ENCODE peak calls at places on chromosomes 4 and X, in five cellular contexts. E is mesenchymal stem cell, W is testis, M is IMR-90, S is fibroblast of lung. P is an unnamed sample. For H3K36me3, the result is how much of the 10 kb centered on the place peaks cover.

GRCh38 chr4:143441678-143442077 is 71.8 kb upstream of the SMARCA5 start:
- DNase-seq in E (no peak), W (no peak), M (no peak), S (peak), P (no peak)

GRCh38 chrX:139267858-139268257 is 262.7 kb upstream of the F9 start:
- DNase-seq in E (no peak), W (no peak), M (no peak), S (no peak), P (no peak)

GRCh38 chr4:159240690-159241089 is 137.8 kb downstream of the RAPGEF2 start:
- DNase-seq in E (peak), W (no peak), M (peak), S (peak), P (no peak)

GRCh38 chrX:13791559-13791958 is 25.3 kb downstream of the GPM6B start:
- DNase-seq in E (no peak), W (peak), M (no peak), S (no peak), P (no peak)

GRCh38 chrX:100649550-100650356 is 5.8 kb downstream of the SRPX2 start:
- DNase-seq in E (peak), W (peak), M (peak), S (peak), P (peak)

GRCh38 chrX:96883608-96884007 is at the start of gene RPA4:
- DNase-seq in E (no peak), W (no peak), M (no peak), S (no peak), P (no peak)

GRCh38 chr4:21858971-21859370 is 89.6 kb downstream of the KCNIP4 start:
- DNase-seq in E (peak), W (no peak), M (peak), S (peak), P (no peak)

GRCh38 chr4:15333692-15334633 is 93.9 kb upstream of the C1QTNF7 start:
- DNase-seq in E (no peak), W (no peak), M (no peak), S (no peak), P (no peak)

GRCh38 chr4:157992038-157992706 is 180.7 kb downstream of the GASK1B start:
- DNase-seq in E (peak), W (peak), M (peak), S (peak), P (peak)

GRCh38 chr4:185424905-185425599 is 712 bp downstream of the UFSP2 start:
- DNase-seq in E (peak), W (no peak), M (peak), S (peak), P (peak)

GRCh38 chr4:39495446-39496208 is 31.6 kb downstream of the UGDH start:
- DNase-seq in E (no peak), W (no peak), M (peak), S (no peak), P (peak)

GRCh38 chr4:75494563-75494962 is 19.6 kb downstream of the RCHY1 start:
- DNase-seq in E (peak), W (no peak), M (peak), S (peak), P (peak)

GRCh38 chrX:154380153-154380552 is 1.1 kb downstream of the EMD start:
- DNase-seq in E (peak), W (no peak), M (peak), S (no peak), P (no peak)

GRCh38 chr4:123661080-123661737 is 264.6 kb downstream of the SPRY1 start:
- DNase-seq in E (peak), W (no peak), M (peak), S (peak), P (peak)

GRCh38 chr4:55609393-55609821 is 17.4 kb upstream of the PDCL2 start:
- DNase-seq in E (no peak), W (no peak), M (peak), S (peak), P (peak)

GRCh38 chr4:156190606-156191005 is 236.9 kb upstream of the CTSO start:
- DNase-seq in E (peak), W (no peak), M (peak), S (peak), P (peak)

GRCh38 chr4:23736466-23736865 is 153.4 kb downstream of the PPARGC1A start:
- DNase-seq in E (no peak), W (no peak), M (no peak), S (no peak), P (no peak)

GRCh38 chr4:132124624-132124974 is 1024.5 kb upstream of the PCDH10 start:
- DNase-seq in E (no peak), W (no peak), M (no peak), S (no peak), P (no peak)

GRCh38 chr4:182494103-182494502 is 250.9 kb downstream of the TENM3 start:
- DNase-seq in E (no peak), W (no peak), M (no peak), S (no peak), P (no peak)

GRCh38 chrX:17706676-17707075 is 30.6 kb upstream of the SCML1 start:
- DNase-seq in E (peak), W (no peak), M (peak), S (peak), P (peak)

GRCh38 chr4:118282692-118283091 is 70.1 kb downstream of the PRSS12 start:
- DNase-seq in E (no peak), W (no peak), M (peak), S (peak), P (peak)

GRCh38 chrX:13697976-13698375 is 9.0 kb downstream of the RAB9A start:
- DNase-seq in E (no peak), W (no peak), M (no peak), S (no peak), P (no peak)

GRCh38 chrX:41302293-41302868 is 31.6 kb upstream of the DDX3X start:
- DNase-seq in E (peak), W (no peak), M (no peak), S (no peak), P (peak)

GRCh38 chrX:9188117-9188516 is 154.2 kb upstream of the FAM9B start:
- DNase-seq in E (no peak), W (no peak), M (no peak), S (no peak), P (no peak)

GRCh38 chr4:99818661-99819060 is 2.0 kb downstream of the DAPP1 start:
- DNase-seq in E (no peak), W (no peak), M (no peak), S (no peak), P (no peak)

GRCh38 chr4:13907255-13907751 is 279.8 kb upstream of the BOD1L1 start:
- DNase-seq in E (peak), W (no peak), M (peak), S (peak), P (peak)

GRCh38 chrX:21766101-21766500 is 8.2 kb upstream of the SMPX start:
- DNase-seq in E (no peak), W (no peak), M (no peak), S (no peak), P (peak)

GRCh38 chr4:23297327-23297726 is 592.5 kb downstream of the PPARGC1A start:
- DNase-seq in E (no peak), W (no peak), M (no peak), S (no peak), P (no peak)

GRCh38 chr4:98939892-98940298 is 11.0 kb upstream of the EIF4E start:
- DNase-seq in E (peak), W (no peak), M (peak), S (peak), P (peak)

GRCh38 chr4:58061967-58062366 is 951.8 kb upstream of the IGFBP7 start:
- DNase-seq in E (no peak), W (no peak), M (no peak), S (no peak), P (no peak)

GRCh38 chrX:285076-285677 is 4.0 kb downstream of the PLCXD1 start:
- DNase-seq in E (no peak), W (peak), M (no peak), S (no peak), P (no peak)

GRCh38 chrX:72273718-72274117 is 3.3 kb downstream of the RPS4X start:
- DNase-seq in E (no peak), W (no peak), M (no peak), S (no peak), P (no peak)

GRCh38 chrX:16528620-16529019 is 121.3 kb upstream of the S100G start:
- DNase-seq in E (no peak), W (no peak), M (no peak), S (no peak), P (no peak)

GRCh38 chr4:15781427-15782095 is 3.4 kb downstream of the CD38 start:
- DNase-seq in E (no peak), W (no peak), M (no peak), S (no peak), P (peak)

GRCh38 chr4:38062894-38063168 is 102.6 kb downstream of the PTTG2 start:
- DNase-seq in E (no peak), W (no peak), M (no peak), S (no peak), P (no peak)

GRCh38 chr4:38060829-38061431 is 100.7 kb downstream of the PTTG2 start:
- DNase-seq in E (peak), W (no peak), M (peak), S (peak), P (no peak)

GRCh38 chr4:38065900-38066299 is 105.7 kb downstream of the PTTG2 start:
- DNase-seq in E (no peak), W (no peak), M (no peak), S (no peak), P (no peak)

GRCh38 chr4:38065181-38065580 is 105.0 kb downstream of the PTTG2 start:
- DNase-seq in E (no peak), W (no peak), M (no peak), S (no peak), P (no peak)

GRCh38 chr4:38062088-38062893 is 102.1 kb downstream of the PTTG2 start:
- DNase-seq in E (peak), W (peak), M (peak), S (peak), P (peak)
- H3K4me3 ChIP-seq in E (peak), W (peak), M (no peak), S (peak), P (peak)

DNA sequence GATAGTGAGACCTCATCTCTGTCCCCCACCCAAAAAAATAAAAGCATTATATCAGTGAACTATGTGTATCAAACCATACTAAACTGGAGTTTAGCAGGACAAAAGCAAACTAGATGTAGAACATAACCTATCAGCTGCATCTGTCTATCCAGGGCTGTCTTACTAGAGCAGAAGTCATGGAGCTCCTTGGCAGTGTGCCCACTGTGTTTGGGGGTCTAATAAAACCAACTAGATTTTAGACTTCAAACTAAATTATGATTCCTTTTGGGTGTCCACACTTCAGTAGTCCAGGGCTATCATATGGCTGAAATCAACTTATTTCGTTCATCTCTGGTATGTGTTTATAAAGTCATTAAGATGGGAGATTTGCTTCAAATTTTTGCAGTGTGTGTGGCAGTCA is 8.2 kb downstream of the SLBP start:
- DNase-seq in E (no peak), W (no peak), M (no peak), S (no peak), P (no peak)
- H3K36me3 ChIP-seq in E (half or more), W (under half), M (under half), S (under half), P (under half)

GRCh38 chr4:82363896-82364487 is 9.8 kb downstream of the HNRNPD start:
- DNase-seq in E (no peak), W (no peak), M (no peak), S (no peak), P (no peak)
- H3K4me3 ChIP-seq in E (no peak), W (no peak), M (no peak), S (no peak), P (no peak)

GRCh38 chrX:2781226-2781571 is 29.4 kb downstream of the XG start:
- DNase-seq in E (no peak), W (no peak), M (no peak), S (no peak), P (no peak)

GRCh38 chrX:2782778-2783177 is 30.9 kb downstream of the XG start:
- DNase-seq in E (no peak), W (no peak), M (no peak), S (no peak), P (no peak)

GRCh38 chrX:2784026-2784425 is 32.2 kb downstream of the XG start:
- DNase-seq in E (no peak), W (no peak), M (no peak), S (no peak), P (no peak)

GRCh38 chrX:2782171-2782570 is 30.3 kb downstream of the XG start:
- DNase-seq in E (no peak), W (no peak), M (no peak), S (no peak), P (no peak)

GRCh38 chrX:2781698-2782097 is 29.9 kb downstream of the XG start:
- DNase-seq in E (no peak), W (no peak), M (peak), S (no peak), P (no peak)
- H3K36me3 ChIP-seq in E (under half), W (under half), M (under half), S (under half), P (under half)

GRCh38 chr4:1685604-1686150 is 1.6 kb upstream of the FAM53A start:
- DNase-seq in E (no peak), W (no peak), M (no peak), S (no peak), P (no peak)

GRCh38 chr4:1683371-1683902 is 676 bp downstream of the FAM53A start:
- DNase-seq in E (peak), W (peak), M (peak), S (peak), P (peak)

GRCh38 chr4:1683903-1684755 is at the start of gene FAM53A:
- DNase-seq in E (peak), W (peak), M (peak), S (peak), P (peak)

GRCh38 chr4:1686440-1687036 is 2.4 kb upstream of the FAM53A start:
- DNase-seq in E (no peak), W (no peak), M (no peak), S (no peak), P (no peak)

DNA sequence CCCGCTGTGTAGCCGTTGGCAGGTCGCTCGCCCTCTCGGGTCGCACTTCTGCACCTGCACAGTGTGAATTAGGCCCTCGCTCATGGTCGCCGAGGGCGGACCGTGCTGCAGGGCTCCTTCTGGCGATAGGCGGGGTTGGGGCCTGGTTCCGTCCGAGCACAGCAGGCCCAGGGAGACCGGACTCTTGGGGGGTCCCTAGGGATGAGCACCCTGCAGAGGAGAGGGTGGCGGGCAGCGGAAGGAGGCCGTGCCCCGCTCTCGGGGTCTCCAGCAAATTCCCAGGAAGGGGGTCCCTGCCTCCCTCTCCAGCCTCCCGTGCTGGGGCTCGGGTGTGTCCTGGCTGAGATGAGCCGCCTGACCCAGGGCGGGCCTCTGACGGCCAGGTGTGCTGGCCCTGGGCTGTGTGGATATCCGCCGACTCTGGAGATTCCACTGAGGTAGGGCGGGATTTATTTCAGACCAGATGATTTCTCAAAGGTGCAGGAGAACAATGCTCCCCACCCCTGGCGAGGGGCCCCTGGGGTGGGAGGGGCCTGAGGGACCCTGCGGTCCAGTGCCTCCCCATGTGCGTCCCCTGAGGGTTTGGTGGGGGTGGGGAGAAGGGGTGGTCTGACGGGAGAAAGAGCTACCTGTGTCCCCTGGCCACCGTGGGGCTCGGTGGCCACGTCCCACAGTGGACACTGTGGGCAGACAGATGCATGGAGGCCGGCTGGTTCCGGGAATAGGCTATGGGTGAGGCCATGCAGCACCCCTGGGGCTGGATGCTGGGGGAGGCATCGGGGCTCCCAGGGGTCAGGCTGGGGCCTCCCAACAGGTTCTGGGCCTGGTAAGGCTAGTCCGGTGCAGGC is 867 bp upstream of the FAM53A start:
- DNase-seq in E (no peak), W (no peak), M (no peak), S (no peak), P (no peak)
- H3K4me3 ChIP-seq in E (peak), W (peak), M (peak), S (peak), P (peak)

DNA sequence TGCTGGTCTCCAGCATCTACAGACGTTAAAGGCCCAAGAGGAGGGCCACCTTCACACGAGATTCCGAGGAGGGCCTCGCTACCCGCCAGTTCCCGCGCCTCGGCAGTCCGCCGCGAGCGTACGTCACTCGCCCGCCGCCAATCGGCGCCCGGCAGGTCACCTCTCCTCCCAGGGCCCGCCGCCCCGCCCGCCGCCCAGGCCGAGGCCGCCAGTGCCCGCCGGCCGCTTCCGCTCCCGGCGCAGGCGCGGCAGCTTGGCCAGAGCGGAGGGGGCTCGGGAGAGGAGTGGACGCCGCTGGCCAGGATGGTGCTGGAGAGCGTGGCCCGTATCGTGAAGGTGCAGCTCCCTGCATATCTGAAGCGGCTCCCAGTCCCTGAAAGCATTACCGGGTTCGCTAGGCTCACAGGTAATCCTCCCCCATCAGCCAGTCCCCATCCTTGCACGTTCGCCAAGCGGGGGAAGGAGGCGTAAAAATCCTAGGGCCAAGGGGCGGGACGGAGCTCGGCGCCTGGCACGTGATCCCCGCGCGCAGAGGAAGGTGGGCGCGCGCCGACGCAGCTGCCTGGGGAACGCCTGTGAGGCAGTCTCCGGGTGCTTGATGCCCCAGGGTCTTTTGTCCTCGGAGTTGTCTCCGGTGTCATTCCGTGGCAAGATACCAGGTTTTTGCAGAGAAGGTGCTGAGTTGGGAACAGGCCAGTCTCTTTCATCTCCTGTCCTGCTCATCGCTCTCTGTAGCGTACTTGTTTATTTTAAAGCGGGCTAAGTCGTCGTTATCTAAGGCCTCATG is at the start of gene CISD2:
- DNase-seq in E (peak), W (peak), M (peak), S (peak), P (peak)
- H3K36me3 ChIP-seq in E (under half), W (under half), M (under half), S (under half), P (under half)

DNA sequence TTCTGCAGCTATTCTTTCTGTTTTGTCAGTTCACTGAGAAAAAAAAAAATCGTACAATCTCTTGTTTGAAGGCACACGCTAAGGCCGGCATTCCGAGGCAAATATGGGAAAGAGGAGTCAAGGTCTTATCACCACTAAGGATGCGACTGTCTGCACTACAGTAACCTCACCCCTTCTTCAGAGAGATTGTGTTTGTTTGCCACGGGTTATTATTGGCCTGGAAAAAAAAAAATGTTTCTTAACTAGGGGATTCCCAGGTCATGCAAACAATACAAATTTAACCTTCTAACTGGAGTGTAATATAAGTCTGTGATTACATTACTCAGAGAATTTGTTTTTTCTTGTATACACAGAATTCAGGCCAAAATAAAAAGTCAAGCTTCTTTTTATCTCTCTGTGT is 168.3 kb downstream of the TMA16 start:
- DNase-seq in E (no peak), W (no peak), M (no peak), S (no peak), P (no peak)
- H3K4me3 ChIP-seq in E (no peak), W (no peak), M (no peak), S (no peak), P (no peak)

GRCh38 chr4:6873792-6874461 is 35.7 kb upstream of the TBC1D14 start:
- DNase-seq in E (peak), W (peak), M (peak), S (peak), P (peak)

GRCh38 chr4:6875431-6875831 is 34.2 kb upstream of the TBC1D14 start:
- DNase-seq in E (no peak), W (no peak), M (no peak), S (no peak), P (no peak)

GRCh38 chr4:6878451-6879059 is 31.1 kb upstream of the TBC1D14 start:
- DNase-seq in E (no peak), W (no peak), M (no peak), S (no peak), P (peak)

GRCh38 chr4:6876440-6876839 is 33.2 kb upstream of the TBC1D14 start:
- DNase-seq in E (no peak), W (no peak), M (peak), S (no peak), P (no peak)

DNA sequence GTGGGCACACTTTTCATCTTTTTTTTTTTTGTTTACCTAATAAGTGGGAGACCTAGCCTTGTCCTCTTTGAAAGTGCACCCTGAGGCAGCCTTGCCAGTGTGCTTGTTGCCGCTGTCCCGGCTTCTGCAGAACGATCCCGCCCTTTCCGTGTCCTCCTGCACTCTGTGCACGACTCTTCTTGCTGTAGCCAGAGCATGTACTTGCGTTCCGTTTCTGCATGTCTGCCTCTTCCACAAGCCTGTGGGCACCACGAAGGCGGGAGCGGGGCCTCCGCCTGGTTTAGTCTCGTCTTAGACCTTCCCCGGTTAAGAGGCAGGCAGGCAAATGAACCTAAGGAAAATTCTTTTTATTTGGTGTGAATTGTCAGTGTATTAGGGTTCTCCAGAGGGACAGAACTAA is 32.6 kb upstream of the TBC1D14 start:
- DNase-seq in E (no peak), W (no peak), M (no peak), S (no peak), P (no peak)
- H3K36me3 ChIP-seq in E (half or more), W (under half), M (half or more), S (under half), P (under half)

GRCh38 chrX:48911407-48912182 is at the start of gene SLC35A2:
- DNase-seq in E (peak), W (peak), M (peak), S (peak), P (peak)
- H3K4me3 ChIP-seq in E (peak), W (peak), M (peak), S (peak), P (peak)